ENCODE peak calls at places on chromosome X, in ten cellular contexts. One of them, this sample, is unnamed.

GRCh38 chrX:46185923-46186810 is 359.1 kb downstream of the ZNF674 start:
- DNase-seq in aorta: no peak
- DNase-seq in T-helper 2 cell: no peak
- DNase-seq in foreskin fibroblast: no peak
- DNase-seq in stimulated activated CD4-positive, alpha-beta T cell treated with anti-CD3 and anti-CD28 coated beads, Interleukin-4, amount 100 ng/mL, for 24 hours: no peak
- DNase-seq in CMK: no peak
- DNase-seq in AG08396: no peak
- DNase-seq in T-helper 9 cell: no peak
- DNase-seq in memory B cell: no peak
- DNase-seq in nephron progenitor cell: no peak
- DNase-seq in this sample: no peak

GRCh38 chrX:21958888-21959287 is 18.4 kb downstream of the SMS start:
- DNase-seq in aorta: no peak
- DNase-seq in T-helper 2 cell: no peak
- DNase-seq in foreskin fibroblast: no peak
- DNase-seq in stimulated activated CD4-positive, alpha-beta T cell treated with anti-CD3 and anti-CD28 coated beads, Interleukin-4, amount 100 ng/mL, for 24 hours: no peak
- DNase-seq in CMK: no peak
- DNase-seq in AG08396: no peak
- DNase-seq in T-helper 9 cell: no peak
- DNase-seq in memory B cell: no peak
- DNase-seq in nephron progenitor cell: no peak
- DNase-seq in this sample: no peak

GRCh38 chrX:155231163-155231562 is 14.9 kb downstream of the VBP1 start:
- DNase-seq in aorta: no peak
- DNase-seq in T-helper 2 cell: no peak
- DNase-seq in foreskin fibroblast: no peak
- DNase-seq in stimulated activated CD4-positive, alpha-beta T cell treated with anti-CD3 and anti-CD28 coated beads, Interleukin-4, amount 100 ng/mL, for 24 hours: no peak
- DNase-seq in CMK: no peak
- DNase-seq in AG08396: no peak
- DNase-seq in T-helper 9 cell: no peak
- DNase-seq in memory B cell: no peak
- DNase-seq in nephron progenitor cell: no peak
- DNase-seq in this sample: no peak

GRCh38 chrX:109843963-109844751 is 111.1 kb upstream of the ACSL4 start:
- DNase-seq in aorta: peak; percentile 49
- DNase-seq in T-helper 2 cell: no peak
- DNase-seq in foreskin fibroblast: no peak
- DNase-seq in stimulated activated CD4-positive, alpha-beta T cell treated with anti-CD3 and anti-CD28 coated beads, Interleukin-4, amount 100 ng/mL, for 24 hours: no peak
- DNase-seq in CMK: no peak
- DNase-seq in AG08396: no peak
- DNase-seq in T-helper 9 cell: no peak
- DNase-seq in memory B cell: no peak
- DNase-seq in nephron progenitor cell: peak; percentile 29
- DNase-seq in this sample: no peak

GRCh38 chrX:15930585-15930984 is 76.0 kb upstream of the AP1S2 start:
- DNase-seq in aorta: no peak
- DNase-seq in T-helper 2 cell: no peak
- DNase-seq in foreskin fibroblast: peak; percentile 15
- DNase-seq in stimulated activated CD4-positive, alpha-beta T cell treated with anti-CD3 and anti-CD28 coated beads, Interleukin-4, amount 100 ng/mL, for 24 hours: no peak
- DNase-seq in CMK: no peak
- DNase-seq in AG08396: peak; percentile 25
- DNase-seq in T-helper 9 cell: no peak
- DNase-seq in memory B cell: no peak
- DNase-seq in nephron progenitor cell: no peak
- DNase-seq in this sample: no peak

GRCh38 chrX:41526925-41527324 is 79.8 kb downstream of the NYX start:
- DNase-seq in aorta: no peak
- DNase-seq in T-helper 2 cell: no peak
- DNase-seq in foreskin fibroblast: peak; percentile 52
- DNase-seq in stimulated activated CD4-positive, alpha-beta T cell treated with anti-CD3 and anti-CD28 coated beads, Interleukin-4, amount 100 ng/mL, for 24 hours: no peak
- DNase-seq in CMK: no peak
- DNase-seq in AG08396: no peak
- DNase-seq in T-helper 9 cell: no peak
- DNase-seq in memory B cell: no peak
- DNase-seq in nephron progenitor cell: no peak
- DNase-seq in this sample: no peak

GRCh38 chrX:31550169-31550568 is 478.3 kb upstream of the FTHL17 start:
- DNase-seq in aorta: no peak
- DNase-seq in T-helper 2 cell: no peak
- DNase-seq in foreskin fibroblast: no peak
- DNase-seq in stimulated activated CD4-positive, alpha-beta T cell treated with anti-CD3 and anti-CD28 coated beads, Interleukin-4, amount 100 ng/mL, for 24 hours: no peak
- DNase-seq in CMK: no peak
- DNase-seq in AG08396: no peak
- DNase-seq in T-helper 9 cell: no peak
- DNase-seq in memory B cell: no peak
- DNase-seq in nephron progenitor cell: no peak
- DNase-seq in this sample: no peak

GRCh38 chrX:10052906-10053625 is 85.9 kb downstream of the CLDN34 start:
- DNase-seq in aorta: peak; percentile 56
- DNase-seq in T-helper 2 cell: no peak
- DNase-seq in foreskin fibroblast: no peak
- DNase-seq in stimulated activated CD4-positive, alpha-beta T cell treated with anti-CD3 and anti-CD28 coated beads, Interleukin-4, amount 100 ng/mL, for 24 hours: no peak
- DNase-seq in CMK: no peak
- DNase-seq in AG08396: no peak
- DNase-seq in T-helper 9 cell: no peak
- DNase-seq in memory B cell: no peak
- DNase-seq in nephron progenitor cell: no peak
- DNase-seq in this sample: no peak

GRCh38 chrX:153878969-153879653 is 6.9 kb downstream of the L1CAM start:
- DNase-seq in aorta: no peak
- DNase-seq in T-helper 2 cell: no peak
- DNase-seq in foreskin fibroblast: no peak
- DNase-seq in stimulated activated CD4-positive, alpha-beta T cell treated with anti-CD3 and anti-CD28 coated beads, Interleukin-4, amount 100 ng/mL, for 24 hours: peak; percentile 27
- DNase-seq in CMK: no peak
- DNase-seq in AG08396: no peak
- DNase-seq in T-helper 9 cell: no peak
- DNase-seq in memory B cell: no peak
- DNase-seq in nephron progenitor cell: peak; percentile 44
- DNase-seq in this sample: no peak

GRCh38 chrX:20727447-20727846 is 460.7 kb upstream of the RPS6KA3 start:
- DNase-seq in aorta: no peak
- DNase-seq in T-helper 2 cell: no peak
- DNase-seq in foreskin fibroblast: no peak
- DNase-seq in stimulated activated CD4-positive, alpha-beta T cell treated with anti-CD3 and anti-CD28 coated beads, Interleukin-4, amount 100 ng/mL, for 24 hours: no peak
- DNase-seq in CMK: no peak
- DNase-seq in AG08396: no peak
- DNase-seq in T-helper 9 cell: no peak
- DNase-seq in memory B cell: no peak
- DNase-seq in nephron progenitor cell: no peak
- DNase-seq in this sample: no peak

GRCh38 chrX:136268051-136269048 is 17.1 kb upstream of the MAP7D3 start:
- DNase-seq in aorta: no peak
- DNase-seq in T-helper 2 cell: peak; percentile 13
- DNase-seq in foreskin fibroblast: no peak
- DNase-seq in stimulated activated CD4-positive, alpha-beta T cell treated with anti-CD3 and anti-CD28 coated beads, Interleukin-4, amount 100 ng/mL, for 24 hours: peak; percentile 52
- DNase-seq in CMK: no peak
- DNase-seq in AG08396: peak; percentile 39
- DNase-seq in T-helper 9 cell: peak; percentile 10
- DNase-seq in memory B cell: peak; percentile 18
- DNase-seq in nephron progenitor cell: peak; percentile 35
- DNase-seq in this sample: no peak

GRCh38 chrX:79156818-79157217 is 12.3 kb downstream of the GPR174 start:
- DNase-seq in aorta: no peak
- DNase-seq in T-helper 2 cell: no peak
- DNase-seq in foreskin fibroblast: no peak
- DNase-seq in stimulated activated CD4-positive, alpha-beta T cell treated with anti-CD3 and anti-CD28 coated beads, Interleukin-4, amount 100 ng/mL, for 24 hours: no peak
- DNase-seq in CMK: no peak
- DNase-seq in AG08396: no peak
- DNase-seq in T-helper 9 cell: no peak
- DNase-seq in memory B cell: no peak
- DNase-seq in nephron progenitor cell: no peak
- DNase-seq in this sample: no peak

GRCh38 chrX:15349046-15349445 is 13.7 kb upstream of the PIGA start:
- DNase-seq in aorta: no peak
- DNase-seq in T-helper 2 cell: no peak
- DNase-seq in foreskin fibroblast: peak; percentile 35
- DNase-seq in stimulated activated CD4-positive, alpha-beta T cell treated with anti-CD3 and anti-CD28 coated beads, Interleukin-4, amount 100 ng/mL, for 24 hours: peak; percentile 6
- DNase-seq in CMK: no peak
- DNase-seq in AG08396: peak; percentile 51
- DNase-seq in T-helper 9 cell: no peak
- DNase-seq in memory B cell: peak; percentile 16
- DNase-seq in nephron progenitor cell: peak; percentile 46
- DNase-seq in this sample: no peak

GRCh38 chrX:132068405-132068804 is 45.3 kb downstream of the STK26 start:
- DNase-seq in aorta: no peak
- DNase-seq in T-helper 2 cell: no peak
- DNase-seq in foreskin fibroblast: no peak
- DNase-seq in stimulated activated CD4-positive, alpha-beta T cell treated with anti-CD3 and anti-CD28 coated beads, Interleukin-4, amount 100 ng/mL, for 24 hours: no peak
- DNase-seq in CMK: no peak
- DNase-seq in AG08396: no peak
- DNase-seq in T-helper 9 cell: no peak
- DNase-seq in memory B cell: no peak
- DNase-seq in nephron progenitor cell: no peak
- DNase-seq in this sample: no peak

GRCh38 chrX:104183685-104184084 is 17.4 kb downstream of the FAM199X start:
- DNase-seq in aorta: no peak
- DNase-seq in T-helper 2 cell: no peak
- DNase-seq in foreskin fibroblast: no peak
- DNase-seq in stimulated activated CD4-positive, alpha-beta T cell treated with anti-CD3 and anti-CD28 coated beads, Interleukin-4, amount 100 ng/mL, for 24 hours: no peak
- DNase-seq in CMK: no peak
- DNase-seq in AG08396: no peak
- DNase-seq in T-helper 9 cell: no peak
- DNase-seq in memory B cell: no peak
- DNase-seq in nephron progenitor cell: no peak
- DNase-seq in this sample: no peak

GRCh38 chrX:103607385-103608304 is at the start of gene TCEAL3:
- DNase-seq in aorta: peak; percentile 70
- DNase-seq in T-helper 2 cell: no peak
- DNase-seq in foreskin fibroblast: peak; percentile 45
- DNase-seq in stimulated activated CD4-positive, alpha-beta T cell treated with anti-CD3 and anti-CD28 coated beads, Interleukin-4, amount 100 ng/mL, for 24 hours: no peak
- DNase-seq in CMK: no peak
- DNase-seq in AG08396: peak; percentile 69
- DNase-seq in T-helper 9 cell: peak; percentile 32
- DNase-seq in memory B cell: peak; percentile 30
- DNase-seq in nephron progenitor cell: peak; percentile 63
- DNase-seq in this sample: peak; percentile 60

GRCh38 chrX:38803286-38803608 is 2.0 kb downstream of the MID1IP1 start:
- DNase-seq in aorta: no peak
- DNase-seq in T-helper 2 cell: no peak
- DNase-seq in foreskin fibroblast: no peak
- DNase-seq in stimulated activated CD4-positive, alpha-beta T cell treated with anti-CD3 and anti-CD28 coated beads, Interleukin-4, amount 100 ng/mL, for 24 hours: peak; percentile 4
- DNase-seq in CMK: no peak
- DNase-seq in AG08396: no peak
- DNase-seq in T-helper 9 cell: no peak
- DNase-seq in memory B cell: no peak
- DNase-seq in nephron progenitor cell: no peak
- DNase-seq in this sample: no peak

GRCh38 chrX:106780259-106780658 is 22.2 kb upstream of the TBC1D8B start:
- DNase-seq in aorta: no peak
- DNase-seq in T-helper 2 cell: no peak
- DNase-seq in foreskin fibroblast: no peak
- DNase-seq in stimulated activated CD4-positive, alpha-beta T cell treated with anti-CD3 and anti-CD28 coated beads, Interleukin-4, amount 100 ng/mL, for 24 hours: no peak
- DNase-seq in CMK: no peak
- DNase-seq in AG08396: no peak
- DNase-seq in T-helper 9 cell: no peak
- DNase-seq in memory B cell: no peak
- DNase-seq in nephron progenitor cell: no peak
- DNase-seq in this sample: no peak

GRCh38 chrX:39845289-39845688 is 252.5 kb downstream of the BCOR start:
- DNase-seq in aorta: no peak
- DNase-seq in T-helper 2 cell: no peak
- DNase-seq in foreskin fibroblast: no peak
- DNase-seq in stimulated activated CD4-positive, alpha-beta T cell treated with anti-CD3 and anti-CD28 coated beads, Interleukin-4, amount 100 ng/mL, for 24 hours: no peak
- DNase-seq in CMK: no peak
- DNase-seq in AG08396: no peak
- DNase-seq in T-helper 9 cell: no peak
- DNase-seq in memory B cell: no peak
- DNase-seq in nephron progenitor cell: no peak
- DNase-seq in this sample: no peak

GRCh38 chrX:111955916-111956315 is 79.9 kb downstream of the TRPC5OS start:
- DNase-seq in aorta: no peak
- DNase-seq in T-helper 2 cell: no peak
- DNase-seq in foreskin fibroblast: no peak
- DNase-seq in stimulated activated CD4-positive, alpha-beta T cell treated with anti-CD3 and anti-CD28 coated beads, Interleukin-4, amount 100 ng/mL, for 24 hours: no peak
- DNase-seq in CMK: no peak
- DNase-seq in AG08396: no peak
- DNase-seq in T-helper 9 cell: no peak
- DNase-seq in memory B cell: no peak
- DNase-seq in nephron progenitor cell: no peak
- DNase-seq in this sample: no peak

GRCh38 chrX:54452920-54453319 is 12.7 kb downstream of the TSR2 start:
- DNase-seq in aorta: no peak
- DNase-seq in T-helper 2 cell: no peak
- DNase-seq in foreskin fibroblast: no peak
- DNase-seq in stimulated activated CD4-positive, alpha-beta T cell treated with anti-CD3 and anti-CD28 coated beads, Interleukin-4, amount 100 ng/mL, for 24 hours: no peak
- DNase-seq in CMK: no peak
- DNase-seq in AG08396: no peak
- DNase-seq in T-helper 9 cell: no peak
- DNase-seq in memory B cell: no peak
- DNase-seq in nephron progenitor cell: peak; percentile 19
- DNase-seq in this sample: no peak

GRCh38 chrX:11304829-11305228 is 11.6 kb downstream of the AMELX start:
- DNase-seq in aorta: no peak
- DNase-seq in T-helper 2 cell: no peak
- DNase-seq in foreskin fibroblast: no peak
- DNase-seq in stimulated activated CD4-positive, alpha-beta T cell treated with anti-CD3 and anti-CD28 coated beads, Interleukin-4, amount 100 ng/mL, for 24 hours: no peak
- DNase-seq in CMK: no peak
- DNase-seq in AG08396: no peak
- DNase-seq in T-helper 9 cell: no peak
- DNase-seq in memory B cell: no peak
- DNase-seq in nephron progenitor cell: no peak
- DNase-seq in this sample: no peak

GRCh38 chrX:45614853-45615252 is 414.2 kb upstream of the DIPK2B start:
- DNase-seq in aorta: no peak
- DNase-seq in T-helper 2 cell: no peak
- DNase-seq in foreskin fibroblast: no peak
- DNase-seq in stimulated activated CD4-positive, alpha-beta T cell treated with anti-CD3 and anti-CD28 coated beads, Interleukin-4, amount 100 ng/mL, for 24 hours: no peak
- DNase-seq in CMK: no peak
- DNase-seq in AG08396: no peak
- DNase-seq in T-helper 9 cell: no peak
- DNase-seq in memory B cell: no peak
- DNase-seq in nephron progenitor cell: no peak
- DNase-seq in this sample: no peak

GRCh38 chrX:68941385-68941952 is 112.6 kb downstream of the EFNB1 start:
- DNase-seq in aorta: no peak
- DNase-seq in T-helper 2 cell: no peak
- DNase-seq in foreskin fibroblast: no peak
- DNase-seq in stimulated activated CD4-positive, alpha-beta T cell treated with anti-CD3 and anti-CD28 coated beads, Interleukin-4, amount 100 ng/mL, for 24 hours: no peak
- DNase-seq in CMK: no peak
- DNase-seq in AG08396: peak; percentile 11
- DNase-seq in T-helper 9 cell: no peak
- DNase-seq in memory B cell: no peak
- DNase-seq in nephron progenitor cell: no peak
- DNase-seq in this sample: no peak

GRCh38 chrX:23765449-23765848 is 17.5 kb upstream of the SAT1 start:
- DNase-seq in aorta: no peak
- DNase-seq in T-helper 2 cell: no peak
- DNase-seq in foreskin fibroblast: no peak
- DNase-seq in stimulated activated CD4-positive, alpha-beta T cell treated with anti-CD3 and anti-CD28 coated beads, Interleukin-4, amount 100 ng/mL, for 24 hours: no peak
- DNase-seq in CMK: no peak
- DNase-seq in AG08396: no peak
- DNase-seq in T-helper 9 cell: no peak
- DNase-seq in memory B cell: no peak
- DNase-seq in nephron progenitor cell: no peak
- DNase-seq in this sample: no peak

GRCh38 chrX:155009994-155010472 is 12.5 kb downstream of the F8 start:
- DNase-seq in aorta: no peak
- DNase-seq in T-helper 2 cell: no peak
- DNase-seq in foreskin fibroblast: no peak
- DNase-seq in stimulated activated CD4-positive, alpha-beta T cell treated with anti-CD3 and anti-CD28 coated beads, Interleukin-4, amount 100 ng/mL, for 24 hours: no peak
- DNase-seq in CMK: no peak
- DNase-seq in AG08396: no peak
- DNase-seq in T-helper 9 cell: no peak
- DNase-seq in memory B cell: no peak
- DNase-seq in nephron progenitor cell: no peak
- DNase-seq in this sample: no peak

GRCh38 chrX:65451663-65452062 is 82.9 kb downstream of the LAS1L start:
- DNase-seq in aorta: no peak
- DNase-seq in T-helper 2 cell: no peak
- DNase-seq in foreskin fibroblast: no peak
- DNase-seq in stimulated activated CD4-positive, alpha-beta T cell treated with anti-CD3 and anti-CD28 coated beads, Interleukin-4, amount 100 ng/mL, for 24 hours: peak; percentile 4
- DNase-seq in CMK: peak; percentile 3
- DNase-seq in AG08396: peak; percentile 17
- DNase-seq in T-helper 9 cell: no peak
- DNase-seq in memory B cell: no peak
- DNase-seq in nephron progenitor cell: peak; percentile 10
- DNase-seq in this sample: no peak

GRCh38 chrX:46165411-46165810 is 379.8 kb downstream of the ZNF674 start:
- DNase-seq in aorta: no peak
- DNase-seq in T-helper 2 cell: no peak
- DNase-seq in foreskin fibroblast: peak; percentile 51
- DNase-seq in stimulated activated CD4-positive, alpha-beta T cell treated with anti-CD3 and anti-CD28 coated beads, Interleukin-4, amount 100 ng/mL, for 24 hours: no peak
- DNase-seq in CMK: no peak
- DNase-seq in AG08396: peak; percentile 17
- DNase-seq in T-helper 9 cell: no peak
- DNase-seq in memory B cell: no peak
- DNase-seq in nephron progenitor cell: no peak
- DNase-seq in this sample: no peak